ENCODE peak calls at places on chromosomes 1 and 21, in nine cellular contexts. D is GM10248; Z is HFF-Myc; J is lower lobe of right lung; H is tibial artery; B is neural crest cell; U is endothelial cell of umbilical vein; Q is CD8-positive, alpha-beta T cell; T is fibroblast of lung. W is an unnamed sample.

GRCh38 chr1:212545941-212546638 is 62.5 kb upstream of the ATF3 start:
- DNase-seq in U (no peak), Z (no peak), D (no peak), B (no peak), J (no peak), Q (no peak), H (no peak), T (peak; percentile 85), W (no peak)

GRCh38 chr1:109765896-109766615 is 2.3 kb upstream of the EPS8L3 start:
- DNase-seq in H (peak; percentile 55), Z (no peak), Q (no peak), U (no peak), D (no peak), T (no peak), B (no peak), J (no peak), W (peak; percentile 4)

GRCh38 chr1:237065903-237066302 is 23.9 kb downstream of the RYR2 start:
- DNase-seq in Z (no peak), Q (no peak), J (no peak), H (no peak), T (no peak), D (no peak), B (no peak), U (no peak), W (no peak)

GRCh38 chr1:16073490-16074104 is at the start of gene FAM131C:
- DNase-seq in Q (peak; percentile 30), U (no peak), B (peak; percentile 38), T (no peak), Z (no peak), H (no peak), J (no peak), D (peak; percentile 75), W (no peak)

GRCh38 chr1:210298936-210299335 is 29.8 kb upstream of the HHAT start:
- DNase-seq in U (no peak), H (no peak), B (no peak), T (no peak), D (no peak), Q (no peak), Z (no peak), J (no peak), W (no peak)

GRCh38 chr1:242391896-242392295 is 132.6 kb downstream of the PLD5 start:
- DNase-seq in J (no peak), D (no peak), Z (no peak), H (no peak), T (no peak), B (no peak), U (no peak), Q (no peak), W (no peak)

GRCh38 chr1:244675167-244675566 is 22.2 kb downstream of the DESI2 start:
- DNase-seq in Z (no peak), U (no peak), D (no peak), H (no peak), Q (no peak), B (no peak), T (peak; percentile 19), J (no peak), W (no peak)

GRCh38 chr1:156746716-156747631 is 4.5 kb downstream of the HDGF start:
- DNase-seq in T (peak; percentile 95), Z (peak; percentile 81), U (peak; percentile 77), B (peak; percentile 74), J (peak; percentile 94), Q (peak; percentile 64), H (peak; percentile 97), D (peak; percentile 62), W (peak; percentile 97)

GRCh38 chr1:207863893-207864535 is 46.9 kb downstream of the CD34 start:
- DNase-seq in Z (no peak), H (no peak), D (peak; percentile 63), B (no peak), Q (peak; percentile 49), J (no peak), U (peak; percentile 24), T (no peak), W (no peak)

GRCh38 chr21:41858466-41859296 is 20.5 kb downstream of the PRDM15 start:
- DNase-seq in Q (no peak), U (no peak), J (no peak), H (peak; percentile 58), T (no peak), B (no peak), D (no peak), Z (no peak), W (no peak)

GRCh38 chr1:180622658-180623508 is 8.9 kb upstream of the XPR1 start:
- DNase-seq in T (no peak), Q (no peak), J (no peak), U (no peak), Z (no peak), B (no peak), D (no peak), H (no peak), W (no peak)

GRCh38 chr1:180627411-180627810 is 4.4 kb upstream of the XPR1 start:
- DNase-seq in D (no peak), Q (no peak), T (no peak), U (no peak), Z (no peak), J (no peak), B (no peak), H (no peak), W (no peak)

GRCh38 chr1:180628646-180629045 is 3.2 kb upstream of the XPR1 start:
- DNase-seq in Z (no peak), D (no peak), Q (no peak), H (no peak), U (no peak), T (no peak), J (no peak), B (no peak), W (no peak)

GRCh38 chr1:180626711-180627110 is 5.1 kb upstream of the XPR1 start:
- DNase-seq in D (no peak), J (no peak), H (no peak), B (no peak), Z (no peak), U (no peak), T (no peak), Q (no peak), W (no peak)

GRCh38 chr1:180623579-180624347 is 8.1 kb upstream of the XPR1 start:
- DNase-seq in U (peak; percentile 30), D (no peak), Z (no peak), H (no peak), Q (no peak), B (no peak), T (peak; percentile 54), J (no peak), W (no peak)
- TF ChIP-seq CTCF in U (no peak), D (no peak), Z (peak; percentile 37), H (no peak), Q (no peak), B (peak; percentile 50), T (peak; percentile 57), J (no peak), W (no peak)

GRCh38 chr1:61080408-61081134 is 1.8 kb upstream of the NFIA start:
- DNase-seq in T (no peak), H (no peak), B (no peak), Z (no peak), D (no peak), Q (no peak), J (no peak), U (peak; percentile 48), W (no peak)

GRCh38 chr1:61081135-61081636 is 1.2 kb upstream of the NFIA start:
- DNase-seq in Z (no peak), J (no peak), Q (no peak), U (no peak), B (no peak), T (no peak), H (no peak), D (no peak), W (no peak)

GRCh38 chr1:61079276-61079897 is 3.0 kb upstream of the NFIA start:
- DNase-seq in J (no peak), H (no peak), Z (no peak), Q (no peak), T (no peak), U (peak; percentile 33), D (no peak), B (no peak), W (no peak)

GRCh38 chr1:61078611-61079010 is 3.8 kb upstream of the NFIA start:
- DNase-seq in H (no peak), B (no peak), Q (no peak), Z (no peak), D (no peak), J (no peak), T (no peak), U (peak; percentile 54), W (no peak)

DNA sequence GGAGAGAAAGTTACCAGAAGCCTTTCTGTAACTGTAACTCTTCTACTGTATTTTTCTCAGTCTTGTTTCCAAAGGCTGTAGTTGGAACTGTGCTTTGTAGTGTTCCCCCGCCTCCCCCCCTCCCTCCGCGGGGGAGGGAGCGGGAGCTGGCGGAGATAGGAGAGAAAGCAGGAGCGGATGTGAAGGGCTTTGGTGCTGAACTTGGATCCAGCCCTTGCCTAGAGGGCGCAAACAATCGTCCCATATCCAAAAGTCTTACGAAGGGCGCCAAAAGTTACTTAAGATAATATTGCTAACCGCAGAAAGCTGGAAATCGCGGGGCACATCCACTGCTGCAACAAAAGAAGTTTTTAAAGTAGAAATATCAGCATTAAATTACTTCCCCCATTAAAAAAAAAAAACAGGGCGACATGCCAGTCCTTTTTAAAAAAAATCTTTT is 2.4 kb upstream of the NFIA start:
- DNase-seq in T (peak; percentile 90), Q (no peak), D (no peak), J (peak; percentile 70), B (peak; percentile 38), H (peak; percentile 94), U (peak; percentile 82), Z (peak; percentile 65), W (peak; percentile 82)
- TF ChIP-seq CTCF in T (peak; percentile 39), Q (no peak), D (no peak), J (no peak), B (peak; percentile 36), H (peak; percentile 28), U (no peak), Z (no peak), W (no peak)

DNA sequence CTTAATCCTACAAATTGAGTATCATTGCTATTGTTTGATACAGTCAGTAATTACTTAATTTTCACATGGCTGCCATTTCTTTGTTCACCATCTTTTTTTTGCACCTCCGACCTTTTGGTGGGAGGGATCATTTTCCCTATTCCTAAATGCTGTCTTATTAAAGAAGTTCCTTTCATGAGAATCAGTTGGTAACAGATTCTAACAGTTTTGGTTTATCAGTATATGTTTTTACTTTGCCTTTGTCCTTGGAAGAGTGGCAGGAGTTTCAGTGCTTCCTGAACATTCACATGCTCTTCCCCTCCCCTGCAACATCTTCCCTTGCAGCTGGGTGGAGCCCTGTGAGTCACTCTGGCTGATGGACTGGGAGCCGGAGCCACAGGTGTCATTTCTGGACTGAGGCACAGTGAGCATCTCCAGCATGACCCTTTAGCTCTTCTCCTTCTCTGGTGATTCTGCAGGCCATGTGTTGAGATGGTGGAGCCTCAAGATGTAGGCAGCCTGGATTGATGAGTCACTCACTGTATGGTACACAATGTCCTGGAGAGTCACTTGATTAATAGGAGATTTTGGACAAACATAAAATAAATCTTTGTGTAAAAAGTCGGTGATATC is 217.7 kb downstream of the URB2 start:
- DNase-seq in D (no peak), J (no peak), B (no peak), Q (no peak), T (peak; percentile 92), Z (peak; percentile 37), H (no peak), U (no peak), W (peak; percentile 28)
- TF ChIP-seq CTCF in D (no peak), J (no peak), B (no peak), Q (no peak), T (peak; percentile 41), Z (peak; percentile 19), H (no peak), U (no peak), W (peak; percentile 59)

DNA sequence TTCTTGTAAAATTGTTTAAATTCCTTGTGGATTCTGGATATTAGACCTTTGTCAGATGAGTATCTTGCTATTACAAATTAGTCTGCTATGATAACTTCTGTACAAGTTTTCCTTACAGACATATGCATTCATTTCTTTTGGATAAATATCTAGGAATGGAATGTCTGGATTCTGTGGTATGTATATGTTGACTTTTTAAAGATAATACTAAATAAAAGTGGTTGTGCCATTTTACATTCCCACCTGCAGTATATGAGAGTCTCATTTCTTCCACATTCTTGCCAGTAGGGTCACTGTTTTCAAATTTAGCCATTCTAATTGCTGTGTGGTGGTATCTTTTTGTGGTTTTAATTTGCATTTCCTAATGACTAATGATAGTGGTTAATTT is 53.9 kb downstream of the SYDE2 start:
- DNase-seq in Z (no peak), B (no peak), U (no peak), Q (no peak), H (no peak), J (no peak), D (no peak), T (no peak), W (no peak)
- TF ChIP-seq CTCF in Z (peak; percentile 11), B (peak; percentile 53), U (no peak), Q (no peak), H (no peak), J (no peak), D (no peak), T (no peak), W (no peak)